ENCODE peak calls at places on chromosomes 12 and 14, in nine cellular contexts. F is endodermal cell, M is choroid plexus epithelial cell, L is PC-9, J is neural progenitor cell, C is fibroblast of the aortic adventitia, Z is cardiac fibroblast, K is heart right ventricle, R is OCI-LY7. P is an unnamed sample.

GRCh38 chr12:3323002-3323685 is 167.9 kb upstream of the PRMT8 start:
- DNase-seq in C (no peak), J (no peak), R (no peak), M (no peak), L (no peak), K (peak), Z (no peak), F (no peak), P (no peak)

GRCh38 chr12:83256581-83256980 is 569.9 kb downstream of the TMTC2 start:
- DNase-seq in Z (no peak), F (no peak), J (no peak), K (no peak), R (no peak), L (no peak), M (no peak), C (no peak), P (no peak)

GRCh38 chr12:120181991-120182631 is 12.4 kb downstream of the GCN1 start:
- DNase-seq in R (no peak), M (peak), K (no peak), J (no peak), C (peak), L (peak), F (peak), Z (peak), P (no peak)

GRCh38 chr12:127191124-127191523 is 1075.8 kb upstream of the TMEM132C start:
- DNase-seq in C (peak), R (no peak), M (peak), K (no peak), J (no peak), Z (peak), F (no peak), L (peak), P (no peak)

GRCh38 chr12:38269897-38270296 is 46.7 kb upstream of the ALG10B start:
- DNase-seq in K (no peak), J (no peak), F (no peak), C (no peak), L (no peak), R (no peak), Z (no peak), M (no peak), P (no peak)

GRCh38 chr14:99672506-99673327 is 11.4 kb upstream of the CYP46A1 start:
- DNase-seq in J (no peak), F (no peak), C (no peak), L (no peak), M (no peak), Z (no peak), R (peak), K (no peak), P (no peak)

GRCh38 chr12:67720383-67720856 is 71.9 kb downstream of the DYRK2 start:
- DNase-seq in Z (peak), L (no peak), C (peak), K (no peak), F (peak), R (no peak), J (no peak), M (peak), P (peak)

GRCh38 chr12:71904629-71905028 is 34.0 kb upstream of the TPH2 start:
- DNase-seq in Z (peak), F (no peak), M (no peak), R (no peak), C (no peak), J (no peak), K (no peak), L (no peak), P (no peak)

GRCh38 chr12:106953352-106954260 is 2.1 kb upstream of the TMEM263 start:
- DNase-seq in J (no peak), C (no peak), R (no peak), K (no peak), L (no peak), Z (no peak), F (no peak), M (peak), P (no peak)

GRCh38 chr12:80830533-80831088 is 107.1 kb downstream of the LIN7A start:
- DNase-seq in J (no peak), R (no peak), K (no peak), L (no peak), C (no peak), F (no peak), Z (no peak), M (no peak), P (no peak)

GRCh38 chr12:80821513-80822000 is 104.8 kb downstream of the MYF5 start:
- DNase-seq in L (no peak), C (no peak), M (no peak), K (no peak), R (peak), Z (no peak), F (peak), J (peak), P (no peak)

GRCh38 chr12:80823393-80823792 is 106.7 kb downstream of the MYF5 start:
- DNase-seq in J (no peak), R (no peak), Z (no peak), K (no peak), M (no peak), L (no peak), F (no peak), C (no peak), P (no peak)

GRCh38 chr12:80829767-80830166 is 108.0 kb downstream of the LIN7A start:
- DNase-seq in R (no peak), M (peak), Z (no peak), F (no peak), K (no peak), L (no peak), C (no peak), J (no peak), P (no peak)

GRCh38 chr12:80825506-80825905 is 108.8 kb downstream of the MYF5 start:
- DNase-seq in K (no peak), L (no peak), Z (no peak), J (no peak), C (no peak), F (no peak), R (no peak), M (no peak), P (no peak)
- H3K4me3 ChIP-seq in K (no peak), L (no peak), Z (no peak), J (no peak), C (no peak), F (no peak), R (no peak), M (no peak), P (no peak)

GRCh38 chr12:128643106-128643651 is 180.6 kb downstream of the SLC15A4 start:
- DNase-seq in J (peak), K (no peak), L (no peak), C (no peak), F (no peak), Z (no peak), M (no peak), R (no peak), P (no peak)

GRCh38 chr12:128639089-128639488 is 184.7 kb downstream of the SLC15A4 start:
- DNase-seq in R (no peak), J (no peak), F (no peak), M (no peak), K (no peak), C (no peak), L (no peak), Z (no peak), P (no peak)

DNA sequence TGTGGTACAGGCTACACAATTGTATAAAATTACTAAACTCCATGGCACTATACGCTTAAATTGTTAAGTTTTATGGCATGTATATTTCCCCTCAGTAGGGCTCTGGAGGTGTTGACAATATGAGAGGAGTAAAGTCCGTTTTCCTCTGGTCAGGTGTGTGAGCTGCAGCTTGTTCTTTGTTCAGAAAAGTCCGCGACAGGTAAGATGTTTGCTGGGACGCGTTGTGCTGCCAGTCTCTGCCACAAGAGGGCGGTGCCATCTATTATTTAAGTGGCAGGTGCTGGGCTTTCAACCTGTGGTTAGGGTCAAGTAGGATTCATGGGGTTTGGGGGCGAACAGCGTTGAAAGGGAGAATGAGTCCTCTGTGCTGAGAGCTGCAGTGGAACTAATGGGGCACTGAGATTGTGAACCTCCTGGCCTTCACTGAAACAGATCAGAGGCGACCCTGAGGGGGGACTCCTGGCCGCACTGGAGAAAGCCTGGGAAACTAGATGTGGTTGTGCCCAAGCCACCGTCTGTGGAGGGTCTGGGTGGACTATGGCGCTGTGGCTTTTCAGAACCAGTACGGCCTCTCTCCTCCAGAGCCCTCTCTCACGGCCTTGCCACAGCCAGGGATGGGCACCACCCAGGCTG is 179.0 kb downstream of the SLC15A4 start:
- DNase-seq in L (no peak), J (peak), C (no peak), F (peak), K (no peak), M (peak), Z (no peak), R (peak), P (no peak)
- TF ChIP-seq CTCF in L (peak), J (peak), C (peak), F (peak), K (peak), M (peak), Z (peak), R (peak), P (peak)

GRCh38 chr12:1064317-1064716 is 73.3 kb downstream of the ERC1 start:
- DNase-seq in M (no peak), L (no peak), F (no peak), K (no peak), J (no peak), C (no peak), Z (no peak), R (no peak), P (no peak)

GRCh38 chr12:1065629-1066028 is 74.6 kb downstream of the ERC1 start:
- DNase-seq in M (no peak), R (no peak), C (no peak), F (no peak), J (no peak), L (no peak), K (no peak), Z (no peak), P (no peak)

GRCh38 chr12:1073652-1074051 is 82.6 kb downstream of the ERC1 start:
- DNase-seq in J (no peak), Z (no peak), F (no peak), M (peak), K (no peak), C (no peak), R (no peak), L (no peak), P (no peak)

GRCh38 chr12:1071182-1071581 is 80.2 kb downstream of the ERC1 start:
- DNase-seq in K (no peak), J (no peak), L (no peak), Z (no peak), F (no peak), R (no peak), C (no peak), M (no peak), P (no peak)

GRCh38 chr12:1069846-1070245 is 78.8 kb downstream of the ERC1 start:
- DNase-seq in F (no peak), C (no peak), Z (no peak), L (no peak), J (no peak), M (peak), K (no peak), R (no peak), P (no peak)
- H3K4me3 ChIP-seq in F (no peak), C (no peak), Z (no peak), L (no peak), J (no peak), M (no peak), K (no peak), R (no peak), P (no peak)

DNA sequence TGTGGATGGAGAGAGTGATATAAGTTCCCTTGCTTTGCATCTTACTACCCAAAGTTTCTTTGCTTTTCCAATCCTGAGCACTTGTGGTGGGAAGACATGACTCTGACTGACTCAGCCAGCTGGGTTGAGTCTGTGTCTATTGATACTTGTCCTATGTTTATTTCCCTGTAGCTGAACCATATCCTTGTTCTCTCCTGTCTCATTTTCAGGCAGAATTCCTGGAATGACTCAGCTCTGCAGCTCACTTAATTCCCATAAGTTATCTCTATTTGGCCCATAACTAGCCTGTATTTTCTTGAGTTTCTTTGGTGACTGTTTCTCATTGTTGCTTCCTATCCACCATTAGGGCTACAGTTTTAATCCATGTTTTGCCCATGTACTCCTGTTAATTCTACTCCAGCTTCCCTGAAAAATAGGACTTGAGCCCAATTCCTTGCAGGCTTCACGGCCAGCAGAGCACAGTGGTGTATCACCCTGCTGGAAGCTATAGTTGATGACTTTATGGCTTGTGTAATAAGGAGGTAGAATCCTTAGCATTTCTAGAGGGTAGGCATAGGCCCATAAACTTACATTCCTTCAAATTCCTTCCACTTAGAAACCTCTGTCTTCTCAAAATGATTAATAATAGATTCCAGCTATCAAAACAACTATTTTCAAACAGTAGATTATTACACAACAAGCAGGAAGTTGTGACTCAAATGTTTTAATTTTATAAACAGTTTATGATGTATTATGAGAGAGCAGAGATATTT is 183.1 kb downstream of the TMTC3 start:
- DNase-seq in R (no peak), M (peak), Z (peak), F (no peak), L (peak), K (no peak), J (no peak), C (peak), P (peak)
- TF ChIP-seq CTCF in R (no peak), M (peak), Z (peak), F (no peak), L (no peak), K (no peak), J (no peak), C (peak), P (no peak)

DNA sequence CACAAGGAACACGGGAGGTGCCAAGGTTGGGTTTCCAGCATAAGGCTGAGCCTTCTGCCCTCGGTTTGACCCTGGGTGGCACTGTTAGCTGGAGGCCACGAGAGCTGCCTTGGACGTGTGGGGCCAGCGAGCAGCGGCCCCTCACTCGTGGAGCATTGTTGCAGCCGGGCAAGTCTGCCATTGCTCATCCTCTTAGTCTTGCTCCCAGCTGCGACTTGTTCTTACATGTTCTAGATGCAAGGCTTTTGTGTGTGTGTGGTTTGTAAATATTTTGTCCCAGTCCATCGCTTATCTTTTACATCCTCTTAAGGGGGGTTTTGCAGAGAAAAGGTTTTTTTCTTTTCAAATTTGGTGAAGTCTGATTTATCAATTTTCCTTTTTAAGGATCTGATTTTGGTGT is 21.1 kb upstream of the C1S start:
- DNase-seq in K (no peak), R (no peak), M (no peak), L (no peak), Z (no peak), C (no peak), J (no peak), F (no peak), P (no peak)
- H3K4me3 ChIP-seq in K (no peak), R (no peak), M (no peak), L (no peak), Z (no peak), C (no peak), J (no peak), F (no peak), P (no peak)

DNA sequence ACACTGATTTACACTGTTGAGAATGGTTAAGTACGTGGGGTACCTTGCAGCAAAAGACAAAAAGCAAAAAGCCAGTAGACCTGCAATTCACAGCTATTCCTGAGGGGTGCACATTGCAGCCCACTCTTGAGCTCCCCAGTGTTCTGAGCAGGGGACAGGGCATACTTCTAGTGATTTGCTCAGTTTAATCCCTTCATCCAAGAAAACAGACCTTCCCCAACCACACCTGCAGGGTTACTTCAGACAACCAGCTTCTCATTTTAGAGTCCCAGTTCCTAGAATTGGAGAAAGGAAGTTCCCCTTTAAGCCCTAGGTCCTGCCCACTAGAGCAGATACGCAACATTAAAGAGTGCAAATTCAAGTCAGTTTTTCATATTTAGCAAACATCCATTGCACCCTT is 3.6 kb upstream of the WSB2 start:
- DNase-seq in Z (no peak), R (peak), K (no peak), J (peak), C (no peak), L (no peak), M (peak), F (peak), P (no peak)
- TF ChIP-seq CTCF in Z (peak), R (peak), K (peak), J (peak), C (peak), L (no peak), M (peak), F (peak), P (no peak)

GRCh38 chr12:109467978-109468676 is 9.0 kb downstream of the KCTD10 start:
- DNase-seq in R (no peak), M (no peak), Z (no peak), L (no peak), J (no peak), C (no peak), K (no peak), F (peak), P (no peak)
- H3K4me3 ChIP-seq in R (no peak), M (no peak), Z (no peak), L (no peak), J (no peak), C (no peak), K (no peak), F (no peak), P (no peak)

DNA sequence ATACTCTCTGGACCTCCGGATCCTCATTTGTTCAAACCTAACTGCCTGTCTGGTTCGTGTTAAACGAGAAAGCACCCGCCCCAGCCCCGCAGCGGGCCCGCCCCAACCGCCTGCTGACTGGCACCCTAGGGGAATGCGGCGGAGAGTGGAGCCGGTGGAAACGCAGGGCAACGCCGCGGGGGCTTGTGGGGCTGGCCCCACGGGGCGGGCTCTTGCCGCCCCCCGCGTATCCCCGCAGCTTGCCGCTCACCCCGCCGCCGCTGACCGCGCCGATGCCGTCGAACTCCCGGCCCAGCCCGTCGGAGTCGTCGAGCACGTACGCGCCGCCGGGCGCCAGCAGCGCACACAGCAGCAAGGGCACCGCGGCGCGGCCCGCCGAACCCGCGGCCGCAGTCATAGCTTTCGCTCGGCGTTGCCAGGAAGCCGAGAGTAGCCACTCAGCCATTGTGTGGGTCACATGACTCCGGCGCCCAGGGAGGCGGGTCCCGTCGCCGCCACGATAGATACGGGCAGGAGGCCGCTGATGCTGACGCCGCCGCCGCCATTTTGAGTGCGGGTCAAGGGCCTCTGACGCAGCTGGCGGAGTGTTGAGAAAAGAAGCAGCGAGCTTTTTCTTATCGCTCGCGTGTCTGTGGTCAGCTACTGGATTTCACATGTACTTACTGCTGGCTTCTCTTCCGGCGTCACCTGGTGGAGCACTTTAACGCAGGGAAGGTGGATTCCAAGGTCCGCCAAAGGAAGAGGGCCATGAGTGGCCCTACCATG is at the start of gene GALC:
- DNase-seq in F (peak), K (peak), C (peak), R (peak), J (peak), L (no peak), Z (peak), M (peak), P (peak)
- TF ChIP-seq CTCF in F (peak), K (no peak), C (no peak), R (no peak), J (no peak), L (no peak), Z (no peak), M (no peak), P (no peak)

GRCh38 chr12:112928978-112929377 is 9.3 kb upstream of the OAS3 start:
- DNase-seq in Z (no peak), F (peak), K (no peak), M (no peak), J (no peak), L (no peak), C (no peak), R (no peak), P (no peak)
- H3K4me3 ChIP-seq in Z (no peak), F (no peak), K (no peak), M (no peak), J (no peak), L (no peak), C (no peak), R (no peak), P (no peak)

DNA sequence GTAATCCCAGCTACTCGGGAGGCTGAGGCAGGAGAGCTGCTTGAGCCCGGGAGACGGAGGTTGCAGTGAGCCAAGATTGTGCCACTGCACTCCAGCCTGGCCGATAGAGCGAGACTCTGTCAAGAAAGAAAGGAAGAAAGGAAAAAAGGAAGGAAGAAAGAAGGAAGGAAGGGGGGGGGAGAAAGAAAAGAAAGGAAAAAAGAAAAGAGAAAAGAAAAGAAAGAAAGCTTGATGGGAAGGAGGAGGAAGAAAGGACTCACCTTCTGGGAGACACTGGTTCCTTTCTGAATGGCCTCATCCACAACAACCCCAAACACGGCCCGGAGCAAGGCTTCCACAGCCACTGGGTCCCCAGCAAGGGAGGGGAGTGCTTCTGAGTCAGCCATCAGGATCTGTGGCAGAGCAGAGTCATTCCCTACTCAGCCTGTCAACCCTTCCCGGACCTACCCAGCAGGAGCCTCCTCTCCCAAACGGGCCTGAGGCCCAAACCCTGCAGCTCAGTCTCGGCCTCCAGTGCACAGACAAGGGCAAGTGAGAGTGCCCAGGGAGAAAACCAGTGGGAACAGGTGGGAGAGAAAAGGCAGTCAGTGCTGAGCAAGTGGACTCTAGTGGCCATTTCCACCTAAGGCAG is 7.3 kb upstream of the ZNF740 start:
- DNase-seq in J (no peak), F (peak), M (no peak), C (no peak), L (no peak), K (no peak), R (no peak), Z (no peak), P (no peak)
- TF ChIP-seq CTCF in J (no peak), F (no peak), M (no peak), C (no peak), L (no peak), K (no peak), R (no peak), Z (no peak), P (no peak)

P was measured in HFF-Myc.